ENCODE peak calls at places on chromosomes 11 and 22, in four cellular contexts. C is body of pancreas, P is mucosa of descending colon, E is left lung. S is an unnamed sample. For H3K4me1, the result is how much of the 10 kb centered on the place peaks cover.

GRCh38 chr11:117094776-117095175 is 3.5 kb downstream of the SIK3 start:
- DNase-seq in E (no peak), P (no peak), C (no peak), S (no peak)

GRCh38 chr11:45641961-45642360 is 23.5 kb downstream of the CHST1 start:
- DNase-seq in P (no peak), C (no peak), E (no peak), S (no peak)

GRCh38 chr22:46696614-46697013 is 41.4 kb downstream of the CERK start:
- DNase-seq in C (no peak), E (no peak), P (peak), S (no peak)

GRCh38 chr11:587978-588380 is 11.7 kb downstream of the PHRF1 start:
- DNase-seq in C (no peak), P (no peak), E (peak), S (no peak)

GRCh38 chr11:45918331-45918941 is 759 bp upstream of the PEX16 start:
- DNase-seq in E (peak), C (peak), P (peak), S (peak)

GRCh38 chr11:96014234-96014633 is 90.3 kb upstream of the MTMR2 start:
- DNase-seq in E (no peak), C (no peak), P (no peak), S (no peak)

GRCh38 chr11:95371147-95371546 is 140.1 kb upstream of the SESN3 start:
- DNase-seq in C (no peak), E (no peak), P (no peak), S (no peak)

GRCh38 chr22:44702479-44703219 is 645 bp downstream of the PRR5 start:
- DNase-seq in C (peak), P (no peak), E (no peak), S (no peak)

GRCh38 chr11:118715245-118715807 is 35.9 kb upstream of the TREH start:
- DNase-seq in P (no peak), E (no peak), C (no peak), S (peak)

GRCh38 chr11:47572715-47573255 is 6.0 kb downstream of the KBTBD4 start:
- DNase-seq in E (no peak), P (no peak), C (no peak), S (peak)

GRCh38 chr22:44496305-44496704 is 1.7 kb downstream of the RTL6 start:
- DNase-seq in P (no peak), C (no peak), E (no peak), S (no peak)

GRCh38 chr11:2975594-2975993 is 16.5 kb downstream of the NAP1L4 start:
- DNase-seq in P (no peak), E (no peak), C (peak), S (no peak)

GRCh38 chr11:33544593-33545373 is 155.8 kb downstream of the C11orf91 start:
- DNase-seq in C (no peak), P (no peak), E (no peak), S (no peak)

GRCh38 chr11:1234054-1234720 is 11.3 kb downstream of the MUC5B start:
- DNase-seq in C (no peak), E (no peak), P (peak), S (peak)

GRCh38 chr11:72039108-72039850 is 40.6 kb downstream of the IL18BP start:
- DNase-seq in C (peak), E (peak), P (peak), S (peak)

GRCh38 chr11:843818-844692 is 1.4 kb downstream of the TSPAN4 start:
- DNase-seq in E (peak), C (peak), P (peak), S (peak)

GRCh38 chr22:20852076-20852475 is 6.5 kb downstream of the PI4KA start:
- DNase-seq in P (no peak), E (no peak), C (no peak), S (no peak)

GRCh38 chr11:66987158-66987620 is 12.1 kb downstream of the C11orf86 start:
- DNase-seq in E (no peak), C (no peak), P (no peak), S (no peak)

GRCh38 chr11:35558468-35558867 is 33.1 kb upstream of the PAMR1 start:
- DNase-seq in P (no peak), C (no peak), E (no peak), S (no peak)

DNA sequence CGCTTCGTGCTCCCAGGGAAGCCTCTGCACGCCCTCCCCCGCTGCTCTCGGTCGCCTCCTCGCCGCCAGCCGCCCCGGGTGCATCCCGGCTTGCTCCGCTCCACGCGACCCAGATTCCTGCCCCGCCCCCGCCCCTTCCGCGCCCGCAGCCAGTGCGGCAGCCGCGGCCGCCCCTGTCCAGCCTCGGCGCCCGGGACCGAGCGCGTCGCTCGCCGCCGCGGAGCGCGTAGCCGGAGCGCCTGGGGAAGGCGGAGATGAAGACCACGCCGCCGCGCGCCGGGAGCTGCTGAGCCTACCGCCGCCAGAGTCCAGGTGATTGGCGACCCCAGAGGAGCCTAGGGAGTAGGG is at the start of gene ELMOD1:
- DNase-seq in P (no peak), E (peak), C (peak), S (peak)
- TF ChIP-seq CTCF in P (no peak), E (no peak), C (no peak), S (no peak)

DNA sequence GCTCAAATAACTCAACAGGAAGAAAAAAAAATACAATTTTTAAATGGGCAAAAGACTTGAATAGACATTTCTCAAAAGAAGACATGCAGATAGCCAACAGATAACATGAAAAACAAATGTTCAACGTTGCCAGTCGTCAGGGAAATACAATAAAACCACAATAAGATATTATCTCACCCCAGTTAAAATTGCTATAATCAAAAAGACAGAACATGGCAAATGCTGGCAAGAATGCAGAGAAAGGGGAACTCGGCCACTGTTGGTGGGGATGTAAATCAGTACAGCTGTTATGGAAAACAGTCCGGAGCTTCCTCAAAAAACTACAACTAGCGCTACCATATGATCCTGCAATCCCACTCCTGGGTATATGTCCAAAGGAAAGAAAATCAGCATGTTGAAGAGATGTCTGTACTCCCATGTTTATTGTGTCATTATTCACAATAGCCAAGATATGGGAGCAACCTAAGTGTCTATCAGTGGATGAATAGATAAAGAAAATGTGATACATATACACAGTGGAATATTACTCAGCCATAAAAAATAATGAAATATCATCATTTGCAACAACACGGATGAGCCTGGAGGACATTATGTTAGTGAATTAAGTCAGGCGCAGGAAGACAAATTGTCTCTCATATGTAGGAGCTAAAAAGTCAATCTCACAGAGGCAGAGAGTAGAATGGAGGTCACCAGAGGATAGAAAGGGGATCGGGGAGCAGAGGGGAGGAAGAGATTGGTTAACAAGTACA is 12.2 kb upstream of the CYTH4 start:
- DNase-seq in C (no peak), E (peak), P (no peak), S (no peak)
- H3K4me1 ChIP-seq in C (under half), E (under half), P (under half), S (under half)

DNA sequence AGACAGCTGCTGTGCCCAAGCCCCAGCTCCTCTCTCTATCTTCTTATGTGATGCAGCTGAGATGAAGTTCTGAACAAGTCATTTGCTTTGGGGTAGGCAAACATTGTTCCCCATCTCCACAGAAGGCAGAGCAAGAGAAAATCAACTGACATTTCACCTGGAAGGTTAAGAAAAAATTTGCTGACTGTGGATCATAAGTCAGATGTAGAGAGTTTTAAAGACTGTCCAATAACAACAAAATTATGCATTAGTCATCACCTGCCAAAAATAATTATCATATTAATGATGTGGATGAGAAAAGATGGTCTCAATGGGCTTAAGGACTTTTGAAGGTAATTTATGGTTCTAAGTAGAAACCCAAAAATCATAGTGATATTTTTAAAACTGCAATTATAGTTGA is 59.2 kb downstream of the KCNJ1 start:
- DNase-seq in P (no peak), C (no peak), E (no peak), S (no peak)
- H3K4me3 ChIP-seq in P (no peak), C (no peak), E (no peak), S (no peak)

GRCh38 chr11:70790671-70791300 is 392.5 kb downstream of the CTTN start:
- DNase-seq in P (no peak), C (no peak), E (no peak), S (no peak)
- TF ChIP-seq CTCF in P (no peak), C (no peak), E (no peak), S (no peak)

S was measured in tibial artery.